ENCODE peak calls at places on chromosomes 3 and 15, in five cellular contexts. Z is IMR-90, D is H1, H is mesenchymal stem cell, B is trophoblast cell. E is an unnamed sample.

GRCh38 chr3:197520311-197521276 is 35.2 kb downstream of the BDH1 start:
- DNase-seq in Z (peak), D (no peak), H (peak), B (peak), E (peak)

GRCh38 chr3:118628704-118629341 is 405.8 kb downstream of the IGSF11 start:
- DNase-seq in Z (peak), D (peak), H (peak), B (peak), E (peak)

GRCh38 chr15:82768414-82769081 is 37.3 kb downstream of the FSD2 start:
- DNase-seq in Z (peak), D (no peak), H (no peak), B (no peak), E (no peak)

GRCh38 chr3:128424508-128425069 is 42.1 kb downstream of the DNAJB8 start:
- DNase-seq in Z (peak), D (no peak), H (peak), B (no peak), E (no peak)

GRCh38 chr15:97786741-97787140 is 173.8 kb upstream of the ARRDC4 start:
- DNase-seq in Z (no peak), D (no peak), H (no peak), B (no peak), E (no peak)

GRCh38 chr3:153552887-153553604 is 391.0 kb downstream of the RAP2B start:
- DNase-seq in Z (no peak), D (no peak), H (peak), B (no peak), E (no peak)

GRCh38 chr3:161148832-161149475 is 43.8 kb upstream of the B3GALNT1 start:
- DNase-seq in Z (no peak), D (no peak), H (peak), B (no peak), E (no peak)

GRCh38 chr3:187368251-187368733 is at the start of gene RTP4:
- DNase-seq in Z (peak), D (no peak), H (peak), B (peak), E (no peak)

GRCh38 chr3:195421410-195421809 is 21.4 kb downstream of the ACAP2 start:
- DNase-seq in Z (peak), D (no peak), H (no peak), B (no peak), E (no peak)

GRCh38 chr3:17136251-17136721 is 251.5 kb downstream of the PLCL2 start:
- DNase-seq in Z (no peak), D (no peak), H (no peak), B (no peak), E (no peak)

GRCh38 chr15:25710184-25710583 is 152.9 kb downstream of the ATP10A start:
- DNase-seq in Z (no peak), D (peak), H (no peak), B (peak), E (peak)

GRCh38 chr3:16104161-16104560 is 70.3 kb upstream of the GALNT15 start:
- DNase-seq in Z (peak), D (no peak), H (no peak), B (no peak), E (no peak)

GRCh38 chr3:5219216-5219615 is 31.7 kb downstream of the EDEM1 start:
- DNase-seq in Z (no peak), D (no peak), H (no peak), B (no peak), E (no peak)

GRCh38 chr15:58182460-58183163 is 44.4 kb downstream of the AQP9 start:
- DNase-seq in Z (peak), D (peak), H (peak), B (peak), E (peak)

GRCh38 chr15:52785672-52786406 is 4.3 kb downstream of the ONECUT1 start:
- DNase-seq in Z (no peak), D (no peak), H (no peak), B (no peak), E (peak)

GRCh38 chr15:52784799-52785671 is 5.1 kb downstream of the ONECUT1 start:
- DNase-seq in Z (no peak), D (no peak), H (no peak), B (no peak), E (peak)

GRCh38 chr15:52783929-52784798 is 6.0 kb downstream of the ONECUT1 start:
- DNase-seq in Z (no peak), D (no peak), H (no peak), B (no peak), E (peak)

GRCh38 chr15:52782514-52782913 is 7.6 kb downstream of the ONECUT1 start:
- DNase-seq in Z (no peak), D (no peak), H (no peak), B (no peak), E (no peak)

DNA sequence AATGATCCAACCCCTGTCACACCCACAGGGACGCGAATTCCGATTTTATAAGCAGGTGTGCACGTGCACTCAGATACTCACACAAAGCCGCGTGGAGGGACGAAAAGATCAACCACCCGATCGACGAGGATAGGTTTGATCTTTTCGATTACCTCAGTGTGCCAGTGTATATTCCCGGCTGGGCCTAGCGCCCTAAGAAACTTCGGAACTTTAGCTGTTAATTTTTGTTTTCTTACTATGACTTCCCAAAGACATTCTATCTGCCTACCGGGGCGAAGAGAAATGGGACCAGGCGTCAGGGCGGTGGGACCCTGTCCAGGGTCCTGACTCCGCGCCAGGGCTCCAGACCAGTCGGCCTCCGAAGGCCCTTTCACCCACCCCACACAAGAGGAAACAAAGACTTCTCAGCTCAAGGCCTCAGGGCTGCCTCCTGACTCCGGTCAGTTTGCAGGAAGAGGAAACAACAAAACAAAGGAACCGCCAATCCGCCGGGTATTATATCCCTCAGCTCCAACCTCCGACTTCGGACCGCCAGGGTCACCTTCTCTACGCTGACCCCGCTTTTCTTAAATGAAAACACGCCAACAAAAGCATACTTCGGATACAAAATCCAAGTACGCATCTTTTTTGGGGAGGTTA is 6.8 kb downstream of the ONECUT1 start:
- DNase-seq in Z (no peak), D (peak), H (no peak), B (peak), E (peak)
- H4K91ac ChIP-seq in Z (no peak), D (no peak), H (no peak), B (no peak), E (no peak)

DNA sequence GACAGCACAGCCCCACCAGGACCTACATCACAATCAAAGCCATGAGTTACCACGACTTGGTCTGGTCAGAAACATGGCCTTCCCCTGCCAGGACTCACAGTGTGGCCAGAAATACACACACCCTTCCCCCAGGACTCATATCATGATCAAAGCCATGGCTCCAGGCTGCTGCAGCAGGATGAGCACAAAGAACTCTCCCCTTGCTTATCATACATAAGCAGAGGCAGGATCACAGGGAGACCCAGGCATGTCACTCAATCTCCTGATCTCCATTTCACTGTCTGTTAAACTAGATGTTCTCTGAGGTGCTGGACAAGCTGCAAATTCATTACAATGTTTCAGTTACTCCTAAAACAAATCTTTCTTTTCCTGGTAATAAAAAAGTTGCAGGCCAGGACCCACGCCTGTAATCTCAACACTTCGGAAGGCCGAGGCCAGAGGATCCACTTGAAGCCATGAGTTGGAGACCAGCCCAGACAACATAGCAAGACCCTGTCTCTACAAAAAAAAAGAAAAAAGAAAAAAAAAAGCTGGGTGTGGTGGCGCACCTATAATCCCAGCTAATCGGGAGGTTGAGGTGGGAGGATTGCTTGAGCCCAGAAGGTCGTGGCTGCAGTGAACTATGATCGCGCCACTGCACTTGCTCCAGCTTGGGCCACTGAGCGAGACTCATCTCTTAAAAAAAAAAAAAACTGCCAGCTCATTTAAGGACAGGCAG is 1.2 kb downstream of the PFKFB4 start:
- DNase-seq in Z (no peak), D (no peak), H (no peak), B (peak), E (no peak)
- H2AFZ ChIP-seq in Z (no peak), D (no peak), H (peak), B (no peak), E (no peak)

GRCh38 chr15:29785068-29785467 is 37.2 kb downstream of the TJP1 start:
- DNase-seq in Z (no peak), D (no peak), H (peak), B (no peak), E (no peak)
- H3K4me3 ChIP-seq in Z (no peak), D (no peak), H (no peak), B (no peak), E (no peak)

DNA sequence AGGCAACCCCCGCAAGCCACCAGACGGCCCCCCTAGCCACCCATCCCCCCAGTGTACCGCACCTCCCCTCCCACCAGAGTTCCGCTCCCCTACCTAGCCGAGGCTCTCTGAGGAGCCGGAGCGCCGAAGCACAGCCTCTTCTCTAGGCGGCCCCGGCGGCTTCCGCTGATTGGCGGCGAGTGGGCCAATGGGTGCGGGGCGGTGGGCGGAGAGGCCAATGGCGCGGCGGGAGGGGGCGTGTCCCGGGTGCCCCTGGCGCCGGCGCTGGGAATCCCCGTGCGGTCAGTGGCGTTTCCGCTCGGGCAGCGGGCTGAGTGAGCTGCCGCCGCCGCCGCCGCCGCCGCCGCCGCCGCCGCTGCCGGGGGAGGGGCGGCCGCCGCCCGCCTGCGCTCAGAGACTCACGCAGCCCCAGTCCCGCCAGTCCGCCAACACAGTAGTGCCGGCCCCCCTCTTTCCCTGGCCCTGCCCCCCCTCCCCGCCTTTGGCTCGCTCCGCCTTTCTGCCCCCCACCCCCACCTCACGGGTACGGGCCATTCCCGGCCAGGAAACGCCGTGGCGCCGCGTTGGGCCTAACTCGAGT is at the start of gene SETD5:
- DNase-seq in Z (peak), D (peak), H (peak), B (peak), E (peak)
- H4K91ac ChIP-seq in Z (peak), D (peak), H (peak), B (peak), E (no peak)

GRCh38 chr15:67063689-67064606 is 1.5 kb upstream of the SMAD3 start:
- DNase-seq in Z (peak), D (peak), H (peak), B (peak), E (peak)
- H2AFZ ChIP-seq in Z (peak), D (peak), H (no peak), B (no peak), E (peak)

GRCh38 chr3:53162672-53163458 is 1.9 kb downstream of the PRKCD start:
- DNase-seq in Z (no peak), D (no peak), H (peak), B (no peak), E (no peak)
- H3K4me3 ChIP-seq in Z (peak), D (peak), H (peak), B (no peak), E (no peak)

GRCh38 chr3:189652042-189652441 is 20.9 kb downstream of the TP63 start:
- DNase-seq in Z (peak), D (no peak), H (peak), B (peak), E (no peak)
- H4K91ac ChIP-seq in Z (no peak), D (no peak), H (no peak), B (no peak), E (no peak)

GRCh38 chr15:55532944-55533343 is 24.9 kb upstream of the DNAAF4 start:
- DNase-seq in Z (no peak), D (no peak), H (no peak), B (no peak), E (no peak)
- H2AFZ ChIP-seq in Z (no peak), D (peak), H (no peak), B (no peak), E (no peak)